ENCODE peak calls at places on chromosome 22, in nine cellular contexts. One of them, this sample, is unnamed.

GRCh38 chr22:49156662-49157285 is 670.9 kb downstream of the BRD1 start:
- DNase-seq in H1: no peak
- DNase-seq in GM23338: no peak
- DNase-seq in sigmoid colon: no peak
- DNase-seq in spleen: peak
- DNase-seq in transverse colon: peak
- DNase-seq in GM12878: no peak
- DNase-seq in HCT116: no peak
- DNase-seq in suprapubic skin: no peak
- DNase-seq in this sample: no peak

GRCh38 chr22:41380993-41381328 is 781 bp upstream of the TEF start:
- DNase-seq in H1: no peak
- DNase-seq in GM23338: no peak
- DNase-seq in sigmoid colon: peak
- DNase-seq in spleen: no peak
- DNase-seq in transverse colon: peak
- DNase-seq in GM12878: no peak
- DNase-seq in HCT116: peak
- DNase-seq in suprapubic skin: no peak
- DNase-seq in this sample: peak

GRCh38 chr22:41478891-41479521 is 10.1 kb downstream of the ACO2 start:
- DNase-seq in H1: no peak
- DNase-seq in GM23338: no peak
- DNase-seq in sigmoid colon: peak
- DNase-seq in spleen: no peak
- DNase-seq in transverse colon: no peak
- DNase-seq in GM12878: peak
- DNase-seq in HCT116: no peak
- DNase-seq in suprapubic skin: no peak
- DNase-seq in this sample: no peak

GRCh38 chr22:27148025-27148424 is 490.6 kb downstream of the MIAT start:
- DNase-seq in H1: no peak
- DNase-seq in GM23338: no peak
- DNase-seq in sigmoid colon: no peak
- DNase-seq in spleen: no peak
- DNase-seq in transverse colon: no peak
- DNase-seq in GM12878: no peak
- DNase-seq in HCT116: no peak
- DNase-seq in suprapubic skin: no peak
- DNase-seq in this sample: no peak

GRCh38 chr22:49107561-49107960 is 720.1 kb downstream of the BRD1 start:
- DNase-seq in H1: no peak
- DNase-seq in GM23338: no peak
- DNase-seq in sigmoid colon: peak
- DNase-seq in spleen: no peak
- DNase-seq in transverse colon: no peak
- DNase-seq in GM12878: no peak
- DNase-seq in HCT116: no peak
- DNase-seq in suprapubic skin: no peak
- DNase-seq in this sample: no peak

GRCh38 chr22:23218867-23219251 is 38.5 kb downstream of the BCR start:
- DNase-seq in H1: no peak
- DNase-seq in GM23338: peak
- DNase-seq in sigmoid colon: no peak
- DNase-seq in spleen: peak
- DNase-seq in transverse colon: peak
- DNase-seq in GM12878: no peak
- DNase-seq in HCT116: no peak
- DNase-seq in suprapubic skin: no peak
- DNase-seq in this sample: no peak

GRCh38 chr22:23579280-23579679 is 810 bp downstream of the IGLL1 start:
- DNase-seq in H1: no peak
- DNase-seq in GM23338: no peak
- DNase-seq in sigmoid colon: no peak
- DNase-seq in spleen: no peak
- DNase-seq in transverse colon: no peak
- DNase-seq in GM12878: no peak
- DNase-seq in HCT116: no peak
- DNase-seq in suprapubic skin: no peak
- DNase-seq in this sample: no peak

GRCh38 chr22:36405671-36406070 is 17.9 kb upstream of the MYH9 start:
- DNase-seq in H1: no peak
- DNase-seq in GM23338: no peak
- DNase-seq in sigmoid colon: no peak
- DNase-seq in spleen: peak
- DNase-seq in transverse colon: peak
- DNase-seq in GM12878: no peak
- DNase-seq in HCT116: no peak
- DNase-seq in suprapubic skin: no peak
- DNase-seq in this sample: no peak

GRCh38 chr22:19239464-19239863 is 52.1 kb downstream of the CLTCL1 start:
- DNase-seq in H1: no peak
- DNase-seq in GM23338: no peak
- DNase-seq in sigmoid colon: no peak
- DNase-seq in spleen: no peak
- DNase-seq in transverse colon: no peak
- DNase-seq in GM12878: no peak
- DNase-seq in HCT116: no peak
- DNase-seq in suprapubic skin: no peak
- DNase-seq in this sample: no peak

GRCh38 chr22:42299586-42300285 is 29.3 kb upstream of the TCF20 start:
- DNase-seq in H1: no peak
- DNase-seq in GM23338: peak
- DNase-seq in sigmoid colon: no peak
- DNase-seq in spleen: peak
- DNase-seq in transverse colon: peak
- DNase-seq in GM12878: no peak
- DNase-seq in HCT116: no peak
- DNase-seq in suprapubic skin: no peak
- DNase-seq in this sample: no peak

GRCh38 chr22:44389181-44389580 is 76.4 kb upstream of the SHISAL1 start:
- DNase-seq in H1: no peak
- DNase-seq in GM23338: no peak
- DNase-seq in sigmoid colon: peak
- DNase-seq in spleen: peak
- DNase-seq in transverse colon: no peak
- DNase-seq in GM12878: no peak
- DNase-seq in HCT116: no peak
- DNase-seq in suprapubic skin: peak
- DNase-seq in this sample: no peak

GRCh38 chr22:24407278-24407665 is 20.1 kb upstream of the ADORA2A start:
- DNase-seq in H1: no peak
- DNase-seq in GM23338: peak
- DNase-seq in sigmoid colon: no peak
- DNase-seq in spleen: no peak
- DNase-seq in transverse colon: no peak
- DNase-seq in GM12878: no peak
- DNase-seq in HCT116: no peak
- DNase-seq in suprapubic skin: peak
- DNase-seq in this sample: no peak

GRCh38 chr22:45787770-45788169 is 116.1 kb downstream of the ATXN10 start:
- DNase-seq in H1: no peak
- DNase-seq in GM23338: no peak
- DNase-seq in sigmoid colon: no peak
- DNase-seq in spleen: no peak
- DNase-seq in transverse colon: no peak
- DNase-seq in GM12878: no peak
- DNase-seq in HCT116: no peak
- DNase-seq in suprapubic skin: no peak
- DNase-seq in this sample: no peak
- TF ChIP-seq POLR2AphosphoS5 in H1: no peak
- TF ChIP-seq POLR2AphosphoS5 in GM23338: no peak
- TF ChIP-seq POLR2AphosphoS5 in sigmoid colon: no peak
- TF ChIP-seq POLR2AphosphoS5 in spleen: no peak
- TF ChIP-seq POLR2AphosphoS5 in transverse colon: no peak
- TF ChIP-seq POLR2AphosphoS5 in GM12878: no peak
- TF ChIP-seq POLR2AphosphoS5 in HCT116: no peak
- TF ChIP-seq POLR2AphosphoS5 in suprapubic skin: no peak
- TF ChIP-seq POLR2AphosphoS5 in this sample: no peak

DNA sequence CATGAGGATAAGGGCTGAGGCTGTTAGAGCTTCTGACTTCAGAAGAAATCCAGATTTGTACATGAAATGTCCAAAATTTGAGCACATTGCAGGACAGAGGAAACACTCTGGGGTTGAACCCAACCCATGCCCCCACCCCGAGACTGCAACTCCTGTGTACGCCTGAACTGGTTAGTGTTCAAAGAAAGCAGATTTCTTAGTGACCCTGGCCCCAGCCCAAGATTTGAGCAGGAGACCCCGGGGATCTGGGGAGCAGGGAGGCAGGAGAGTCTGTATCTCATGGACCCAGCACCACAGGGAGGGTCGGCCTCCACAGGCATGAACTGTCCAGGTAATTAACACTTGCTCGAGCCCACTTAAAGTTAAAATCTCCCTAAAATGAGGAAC is 69.3 kb upstream of the WNT7B start:
- DNase-seq in H1: no peak
- DNase-seq in GM23338: no peak
- DNase-seq in sigmoid colon: peak
- DNase-seq in spleen: peak
- DNase-seq in transverse colon: peak
- DNase-seq in GM12878: no peak
- DNase-seq in HCT116: no peak
- DNase-seq in suprapubic skin: peak
- DNase-seq in this sample: no peak
- H3K4me3 ChIP-seq in H1: no peak
- H3K4me3 ChIP-seq in GM23338: no peak
- H3K4me3 ChIP-seq in sigmoid colon: peak
- H3K4me3 ChIP-seq in spleen: no peak
- H3K4me3 ChIP-seq in transverse colon: no peak
- H3K4me3 ChIP-seq in GM12878: no peak
- H3K4me3 ChIP-seq in HCT116: no peak
- H3K4me3 ChIP-seq in suprapubic skin: peak
- H3K4me3 ChIP-seq in this sample: peak

DNA sequence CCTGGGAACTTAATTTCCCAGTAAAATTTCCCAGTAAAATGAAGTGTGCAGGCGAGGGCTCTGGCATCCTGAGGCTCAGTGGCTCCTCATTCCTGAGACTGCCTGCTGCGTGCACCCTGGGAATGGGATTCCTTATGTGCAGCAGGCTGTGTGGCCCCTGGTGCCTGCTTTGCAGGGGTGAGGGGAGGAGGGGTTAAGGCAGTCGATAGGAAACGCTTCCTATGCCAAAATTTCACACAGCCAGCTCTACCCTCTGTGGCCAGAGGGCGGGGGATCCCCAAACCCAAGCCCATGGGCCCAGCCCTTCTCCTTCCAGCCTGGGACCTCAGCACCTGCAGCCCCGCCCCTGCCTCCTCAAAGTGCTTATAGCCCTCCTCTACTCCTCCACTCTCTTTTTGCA is 12.1 kb upstream of the BAIAP2L2 start:
- DNase-seq in H1: no peak
- DNase-seq in GM23338: no peak
- DNase-seq in sigmoid colon: no peak
- DNase-seq in spleen: no peak
- DNase-seq in transverse colon: no peak
- DNase-seq in GM12878: no peak
- DNase-seq in HCT116: no peak
- DNase-seq in suprapubic skin: no peak
- DNase-seq in this sample: no peak
- TF ChIP-seq POLR2AphosphoS5 in H1: no peak
- TF ChIP-seq POLR2AphosphoS5 in GM23338: no peak
- TF ChIP-seq POLR2AphosphoS5 in sigmoid colon: no peak
- TF ChIP-seq POLR2AphosphoS5 in spleen: no peak
- TF ChIP-seq POLR2AphosphoS5 in transverse colon: no peak
- TF ChIP-seq POLR2AphosphoS5 in GM12878: no peak
- TF ChIP-seq POLR2AphosphoS5 in HCT116: no peak
- TF ChIP-seq POLR2AphosphoS5 in suprapubic skin: no peak
- TF ChIP-seq POLR2AphosphoS5 in this sample: no peak

GRCh38 chr22:50170453-50171318 is at the start of gene PANX2:
- DNase-seq in H1: no peak
- DNase-seq in GM23338: peak
- DNase-seq in sigmoid colon: no peak
- DNase-seq in spleen: peak
- DNase-seq in transverse colon: no peak
- DNase-seq in GM12878: no peak
- DNase-seq in HCT116: no peak
- DNase-seq in suprapubic skin: no peak
- DNase-seq in this sample: no peak
- H3K4me3 ChIP-seq in H1: peak
- H3K4me3 ChIP-seq in GM23338: peak
- H3K4me3 ChIP-seq in sigmoid colon: peak
- H3K4me3 ChIP-seq in spleen: peak
- H3K4me3 ChIP-seq in transverse colon: peak
- H3K4me3 ChIP-seq in GM12878: no peak
- H3K4me3 ChIP-seq in HCT116: peak
- H3K4me3 ChIP-seq in suprapubic skin: peak
- H3K4me3 ChIP-seq in this sample: peak

DNA sequence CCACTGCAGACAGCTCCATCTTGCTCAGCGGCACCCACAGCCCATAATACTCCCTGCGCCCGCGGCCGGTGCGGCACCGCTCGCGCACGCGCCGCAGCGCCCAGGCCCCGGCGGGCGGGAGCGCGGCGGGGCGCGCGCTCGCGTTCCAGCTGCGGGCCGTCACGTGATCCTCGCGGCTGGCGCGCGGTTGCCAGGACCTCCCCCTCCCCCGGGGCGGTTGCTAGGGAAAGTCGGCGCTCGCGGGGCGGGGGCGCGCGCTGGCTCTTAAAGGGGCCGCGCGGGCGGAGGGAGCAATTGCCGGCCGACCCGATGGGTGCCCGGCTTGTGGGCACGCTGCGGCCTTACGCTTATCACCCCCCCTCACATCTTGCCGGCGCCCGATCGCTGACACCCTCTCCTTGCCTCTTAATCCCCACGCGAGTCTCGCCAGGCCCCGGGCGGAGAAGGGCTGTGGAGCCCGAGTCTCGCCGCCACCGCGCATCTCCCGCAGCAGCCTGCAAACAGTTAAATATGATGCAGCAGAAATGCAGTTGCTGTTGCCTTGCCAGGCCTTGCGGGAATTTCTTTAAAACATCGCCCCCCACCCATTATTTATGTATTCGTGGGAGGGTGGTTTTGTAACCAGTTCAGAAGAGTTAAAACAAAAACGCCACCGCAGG is at the start of gene CBX6:
- DNase-seq in H1: peak
- DNase-seq in GM23338: peak
- DNase-seq in sigmoid colon: peak
- DNase-seq in spleen: peak
- DNase-seq in transverse colon: peak
- DNase-seq in GM12878: peak
- DNase-seq in HCT116: peak
- DNase-seq in suprapubic skin: peak
- DNase-seq in this sample: peak
- TF ChIP-seq POLR2AphosphoS5 in H1: peak
- TF ChIP-seq POLR2AphosphoS5 in GM23338: peak
- TF ChIP-seq POLR2AphosphoS5 in sigmoid colon: peak
- TF ChIP-seq POLR2AphosphoS5 in spleen: peak
- TF ChIP-seq POLR2AphosphoS5 in transverse colon: peak
- TF ChIP-seq POLR2AphosphoS5 in GM12878: peak
- TF ChIP-seq POLR2AphosphoS5 in HCT116: peak
- TF ChIP-seq POLR2AphosphoS5 in suprapubic skin: no peak
- TF ChIP-seq POLR2AphosphoS5 in this sample: peak

DNA sequence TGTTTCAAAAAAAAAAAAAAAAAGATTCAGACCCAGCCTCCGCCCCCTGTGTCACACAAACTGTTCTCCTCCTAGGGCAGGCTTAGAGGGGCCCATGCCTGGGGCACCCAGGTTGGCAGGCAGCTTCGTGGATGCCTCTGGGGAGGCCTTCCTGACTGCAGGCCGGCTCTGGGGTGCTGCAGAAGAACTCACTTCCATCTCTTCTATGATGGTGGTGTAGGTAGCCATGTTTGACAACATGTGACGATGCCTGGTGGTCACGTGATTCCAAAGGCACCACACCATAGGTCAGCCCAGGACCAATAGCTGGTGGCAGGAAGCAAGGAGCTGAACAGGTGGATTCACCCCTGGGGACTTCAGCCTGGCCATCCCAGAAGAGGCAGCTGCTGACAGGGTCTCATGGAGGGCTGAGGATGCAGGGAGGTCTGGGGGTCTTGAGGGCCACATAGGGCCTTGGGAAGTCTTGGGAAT is 24.1 kb upstream of the CELSR1 start:
- DNase-seq in H1: no peak
- DNase-seq in GM23338: peak
- DNase-seq in sigmoid colon: no peak
- DNase-seq in spleen: peak
- DNase-seq in transverse colon: no peak
- DNase-seq in GM12878: peak
- DNase-seq in HCT116: peak
- DNase-seq in suprapubic skin: peak
- DNase-seq in this sample: no peak
- H3K4me3 ChIP-seq in H1: no peak
- H3K4me3 ChIP-seq in GM23338: peak
- H3K4me3 ChIP-seq in sigmoid colon: no peak
- H3K4me3 ChIP-seq in spleen: no peak
- H3K4me3 ChIP-seq in transverse colon: no peak
- H3K4me3 ChIP-seq in GM12878: no peak
- H3K4me3 ChIP-seq in HCT116: peak
- H3K4me3 ChIP-seq in suprapubic skin: no peak
- H3K4me3 ChIP-seq in this sample: no peak

This sample was measured in breast epithelium.